ENCODE peak calls at places on chromosomes 16 and 17, in seven cellular contexts. One of them, this sample, is unnamed.

GRCh38 chr16:89971495-89972243 is 23.1 kb downstream of the DEF8 start:
- DNase-seq in hypothalamus: no peak
- DNase-seq in left kidney: no peak
- DNase-seq in sigmoid colon: no peak
- DNase-seq in left cardiac atrium: no peak
- DNase-seq in adrenal gland: peak; percentile 22
- DNase-seq in NCI-H226: no peak
- DNase-seq in this sample: no peak

GRCh38 chr16:31695667-31696066 is 168.0 kb downstream of the AHSP start:
- DNase-seq in hypothalamus: no peak
- DNase-seq in left kidney: peak; percentile 41
- DNase-seq in sigmoid colon: no peak
- DNase-seq in left cardiac atrium: no peak
- DNase-seq in adrenal gland: no peak
- DNase-seq in NCI-H226: no peak
- DNase-seq in this sample: no peak

GRCh38 chr16:1180772-1181714 is 28.1 kb downstream of the CACNA1H start:
- DNase-seq in hypothalamus: no peak
- DNase-seq in left kidney: peak; percentile 77
- DNase-seq in sigmoid colon: no peak
- DNase-seq in left cardiac atrium: peak; percentile 49
- DNase-seq in adrenal gland: no peak
- DNase-seq in NCI-H226: no peak
- DNase-seq in this sample: peak; percentile 74

GRCh38 chr17:66724581-66725341 is 110.2 kb upstream of the CACNG5 start:
- DNase-seq in hypothalamus: no peak
- DNase-seq in left kidney: peak; percentile 53
- DNase-seq in sigmoid colon: peak; percentile 67
- DNase-seq in left cardiac atrium: no peak
- DNase-seq in adrenal gland: no peak
- DNase-seq in NCI-H226: no peak
- DNase-seq in this sample: no peak

GRCh38 chr17:50062323-50063243 is 6.7 kb downstream of the ITGA3 start:
- DNase-seq in hypothalamus: no peak
- DNase-seq in left kidney: no peak
- DNase-seq in sigmoid colon: peak; percentile 93
- DNase-seq in left cardiac atrium: peak; percentile 83
- DNase-seq in adrenal gland: peak; percentile 88
- DNase-seq in NCI-H226: peak; percentile 100
- DNase-seq in this sample: peak; percentile 85

GRCh38 chr16:66547101-66547989 is 2.6 kb downstream of the TK2 start:
- DNase-seq in hypothalamus: no peak
- DNase-seq in left kidney: no peak
- DNase-seq in sigmoid colon: no peak
- DNase-seq in left cardiac atrium: no peak
- DNase-seq in adrenal gland: no peak
- DNase-seq in NCI-H226: no peak
- DNase-seq in this sample: no peak

GRCh38 chr16:3101018-3101840 is 2.1 kb upstream of the ZSCAN10 start:
- DNase-seq in hypothalamus: no peak
- DNase-seq in left kidney: peak; percentile 64
- DNase-seq in sigmoid colon: no peak
- DNase-seq in left cardiac atrium: no peak
- DNase-seq in adrenal gland: no peak
- DNase-seq in NCI-H226: no peak
- DNase-seq in this sample: no peak

GRCh38 chr17:82772026-82772425 is 20.2 kb downstream of the TBCD start:
- DNase-seq in hypothalamus: no peak
- DNase-seq in left kidney: no peak
- DNase-seq in sigmoid colon: no peak
- DNase-seq in left cardiac atrium: no peak
- DNase-seq in adrenal gland: no peak
- DNase-seq in NCI-H226: peak; percentile 64
- DNase-seq in this sample: no peak

GRCh38 chr16:88005148-88005547 is 53.9 kb downstream of the BANP start:
- DNase-seq in hypothalamus: no peak
- DNase-seq in left kidney: peak; percentile 61
- DNase-seq in sigmoid colon: peak; percentile 48
- DNase-seq in left cardiac atrium: no peak
- DNase-seq in adrenal gland: no peak
- DNase-seq in NCI-H226: no peak
- DNase-seq in this sample: no peak

GRCh38 chr16:66474750-66475199 is 47.7 kb downstream of the BEAN1 start:
- DNase-seq in hypothalamus: no peak
- DNase-seq in left kidney: peak; percentile 31
- DNase-seq in sigmoid colon: peak; percentile 30
- DNase-seq in left cardiac atrium: no peak
- DNase-seq in adrenal gland: no peak
- DNase-seq in NCI-H226: no peak
- DNase-seq in this sample: no peak

GRCh38 chr17:39863918-39864746 is at the start of gene IKZF3:
- DNase-seq in hypothalamus: no peak
- DNase-seq in left kidney: peak; percentile 87
- DNase-seq in sigmoid colon: no peak
- DNase-seq in left cardiac atrium: peak; percentile 75
- DNase-seq in adrenal gland: peak; percentile 29
- DNase-seq in NCI-H226: no peak
- DNase-seq in this sample: peak; percentile 34

This sample was measured in heart right ventricle.